ENCODE peak calls at places on chromosomes 11 and 22, in nine cellular contexts. One of them, this sample, is unnamed.

GRCh38 chr22:38968801-38969200 is 11.4 kb downstream of the APOBEC3A start:
- DNase-seq in GM12891: no peak
- DNase-seq in MV-4-11: no peak
- DNase-seq in DMS153: no peak
- DNase-seq in stimulated activated CD8-positive, alpha-beta memory T cell treated with anti-CD3 and anti-CD28 coated beads, Interleukin-4, amount 100 ng/mL, for 24 hours: no peak
- DNase-seq in effector CD4-positive, alpha-beta T cell: no peak
- DNase-seq in activated CD4-positive, alpha-beta T cell treated with anti-CD3 and anti-CD28 coated beads for 36 hours: no peak
- DNase-seq in GM23248: no peak
- DNase-seq in naive thymus-derived CD8-positive, alpha-beta T cell: no peak
- DNase-seq in this sample: no peak

GRCh38 chr11:13118194-13118593 is 109.1 kb downstream of the RASSF10 start:
- DNase-seq in GM23248: peak; percentile 94
- DNase-seq in MV-4-11: no peak
- DNase-seq in stimulated activated CD8-positive, alpha-beta memory T cell treated with anti-CD3 and anti-CD28 coated beads, Interleukin-4, amount 100 ng/mL, for 24 hours: no peak
- DNase-seq in DMS153: no peak
- DNase-seq in naive thymus-derived CD8-positive, alpha-beta T cell: no peak
- DNase-seq in effector CD4-positive, alpha-beta T cell: no peak
- DNase-seq in GM12891: no peak
- DNase-seq in activated CD4-positive, alpha-beta T cell treated with anti-CD3 and anti-CD28 coated beads for 36 hours: no peak
- DNase-seq in this sample: no peak

GRCh38 chr11:16611395-16612233 is 126.8 kb upstream of the C11orf58 start:
- DNase-seq in effector CD4-positive, alpha-beta T cell: no peak
- DNase-seq in MV-4-11: no peak
- DNase-seq in DMS153: peak; percentile 89
- DNase-seq in GM23248: no peak
- DNase-seq in activated CD4-positive, alpha-beta T cell treated with anti-CD3 and anti-CD28 coated beads for 36 hours: no peak
- DNase-seq in GM12891: no peak
- DNase-seq in stimulated activated CD8-positive, alpha-beta memory T cell treated with anti-CD3 and anti-CD28 coated beads, Interleukin-4, amount 100 ng/mL, for 24 hours: no peak
- DNase-seq in naive thymus-derived CD8-positive, alpha-beta T cell: no peak
- DNase-seq in this sample: no peak

GRCh38 chr11:69440876-69441275 is 40.6 kb upstream of the LINC01488 start:
- DNase-seq in stimulated activated CD8-positive, alpha-beta memory T cell treated with anti-CD3 and anti-CD28 coated beads, Interleukin-4, amount 100 ng/mL, for 24 hours: no peak
- DNase-seq in MV-4-11: no peak
- DNase-seq in effector CD4-positive, alpha-beta T cell: no peak
- DNase-seq in GM12891: no peak
- DNase-seq in DMS153: no peak
- DNase-seq in naive thymus-derived CD8-positive, alpha-beta T cell: no peak
- DNase-seq in activated CD4-positive, alpha-beta T cell treated with anti-CD3 and anti-CD28 coated beads for 36 hours: no peak
- DNase-seq in GM23248: no peak
- DNase-seq in this sample: no peak

GRCh38 chr22:18147791-18148507 is 2.0 kb upstream of the USP18 start:
- DNase-seq in GM12891: no peak
- DNase-seq in stimulated activated CD8-positive, alpha-beta memory T cell treated with anti-CD3 and anti-CD28 coated beads, Interleukin-4, amount 100 ng/mL, for 24 hours: no peak
- DNase-seq in GM23248: no peak
- DNase-seq in activated CD4-positive, alpha-beta T cell treated with anti-CD3 and anti-CD28 coated beads for 36 hours: no peak
- DNase-seq in naive thymus-derived CD8-positive, alpha-beta T cell: no peak
- DNase-seq in effector CD4-positive, alpha-beta T cell: no peak
- DNase-seq in MV-4-11: peak; percentile 29
- DNase-seq in DMS153: no peak
- DNase-seq in this sample: no peak

GRCh38 chr11:61907282-61907681 is 10.1 kb downstream of the RAB3IL1 start:
- DNase-seq in MV-4-11: no peak
- DNase-seq in DMS153: no peak
- DNase-seq in stimulated activated CD8-positive, alpha-beta memory T cell treated with anti-CD3 and anti-CD28 coated beads, Interleukin-4, amount 100 ng/mL, for 24 hours: no peak
- DNase-seq in naive thymus-derived CD8-positive, alpha-beta T cell: no peak
- DNase-seq in activated CD4-positive, alpha-beta T cell treated with anti-CD3 and anti-CD28 coated beads for 36 hours: no peak
- DNase-seq in GM12891: no peak
- DNase-seq in effector CD4-positive, alpha-beta T cell: no peak
- DNase-seq in GM23248: no peak
- DNase-seq in this sample: no peak

GRCh38 chr11:61618991-61619390 is 38.1 kb upstream of the SYT7 start:
- DNase-seq in effector CD4-positive, alpha-beta T cell: no peak
- DNase-seq in DMS153: no peak
- DNase-seq in naive thymus-derived CD8-positive, alpha-beta T cell: no peak
- DNase-seq in activated CD4-positive, alpha-beta T cell treated with anti-CD3 and anti-CD28 coated beads for 36 hours: no peak
- DNase-seq in MV-4-11: no peak
- DNase-seq in GM23248: no peak
- DNase-seq in stimulated activated CD8-positive, alpha-beta memory T cell treated with anti-CD3 and anti-CD28 coated beads, Interleukin-4, amount 100 ng/mL, for 24 hours: no peak
- DNase-seq in GM12891: no peak
- DNase-seq in this sample: no peak

GRCh38 chr11:43845816-43846215 is 34.8 kb upstream of the ALKBH3 start:
- DNase-seq in effector CD4-positive, alpha-beta T cell: no peak
- DNase-seq in MV-4-11: no peak
- DNase-seq in stimulated activated CD8-positive, alpha-beta memory T cell treated with anti-CD3 and anti-CD28 coated beads, Interleukin-4, amount 100 ng/mL, for 24 hours: no peak
- DNase-seq in activated CD4-positive, alpha-beta T cell treated with anti-CD3 and anti-CD28 coated beads for 36 hours: no peak
- DNase-seq in GM23248: peak; percentile 21
- DNase-seq in naive thymus-derived CD8-positive, alpha-beta T cell: no peak
- DNase-seq in DMS153: no peak
- DNase-seq in GM12891: no peak
- DNase-seq in this sample: no peak

GRCh38 chr11:57214494-57214893 is 22.6 kb downstream of the APLNR start:
- DNase-seq in GM12891: no peak
- DNase-seq in DMS153: no peak
- DNase-seq in GM23248: peak; percentile 91
- DNase-seq in activated CD4-positive, alpha-beta T cell treated with anti-CD3 and anti-CD28 coated beads for 36 hours: no peak
- DNase-seq in stimulated activated CD8-positive, alpha-beta memory T cell treated with anti-CD3 and anti-CD28 coated beads, Interleukin-4, amount 100 ng/mL, for 24 hours: no peak
- DNase-seq in effector CD4-positive, alpha-beta T cell: no peak
- DNase-seq in MV-4-11: no peak
- DNase-seq in naive thymus-derived CD8-positive, alpha-beta T cell: no peak
- DNase-seq in this sample: no peak

GRCh38 chr11:69297926-69298777 is 4.2 kb downstream of the MYEOV start:
- DNase-seq in stimulated activated CD8-positive, alpha-beta memory T cell treated with anti-CD3 and anti-CD28 coated beads, Interleukin-4, amount 100 ng/mL, for 24 hours: no peak
- DNase-seq in DMS153: no peak
- DNase-seq in naive thymus-derived CD8-positive, alpha-beta T cell: peak; percentile 71
- DNase-seq in MV-4-11: peak; percentile 96
- DNase-seq in activated CD4-positive, alpha-beta T cell treated with anti-CD3 and anti-CD28 coated beads for 36 hours: peak; percentile 37
- DNase-seq in GM23248: peak; percentile 86
- DNase-seq in GM12891: peak; percentile 74
- DNase-seq in effector CD4-positive, alpha-beta T cell: peak; percentile 31
- DNase-seq in this sample: peak; percentile 16

GRCh38 chr11:112249871-112250590 is 10.6 kb downstream of the PLET1 start:
- DNase-seq in MV-4-11: no peak
- DNase-seq in stimulated activated CD8-positive, alpha-beta memory T cell treated with anti-CD3 and anti-CD28 coated beads, Interleukin-4, amount 100 ng/mL, for 24 hours: no peak
- DNase-seq in activated CD4-positive, alpha-beta T cell treated with anti-CD3 and anti-CD28 coated beads for 36 hours: no peak
- DNase-seq in effector CD4-positive, alpha-beta T cell: no peak
- DNase-seq in GM23248: peak; percentile 12
- DNase-seq in naive thymus-derived CD8-positive, alpha-beta T cell: no peak
- DNase-seq in GM12891: no peak
- DNase-seq in DMS153: no peak
- DNase-seq in this sample: no peak

GRCh38 chr11:115005663-115006062 is 327.3 kb downstream of the NXPE2 start:
- DNase-seq in effector CD4-positive, alpha-beta T cell: no peak
- DNase-seq in DMS153: no peak
- DNase-seq in stimulated activated CD8-positive, alpha-beta memory T cell treated with anti-CD3 and anti-CD28 coated beads, Interleukin-4, amount 100 ng/mL, for 24 hours: no peak
- DNase-seq in MV-4-11: no peak
- DNase-seq in activated CD4-positive, alpha-beta T cell treated with anti-CD3 and anti-CD28 coated beads for 36 hours: no peak
- DNase-seq in GM23248: no peak
- DNase-seq in naive thymus-derived CD8-positive, alpha-beta T cell: no peak
- DNase-seq in GM12891: no peak
- DNase-seq in this sample: no peak

GRCh38 chr22:20773793-20774212 is at the start of gene SERPIND1:
- DNase-seq in effector CD4-positive, alpha-beta T cell: no peak
- DNase-seq in GM12891: no peak
- DNase-seq in stimulated activated CD8-positive, alpha-beta memory T cell treated with anti-CD3 and anti-CD28 coated beads, Interleukin-4, amount 100 ng/mL, for 24 hours: no peak
- DNase-seq in activated CD4-positive, alpha-beta T cell treated with anti-CD3 and anti-CD28 coated beads for 36 hours: no peak
- DNase-seq in DMS153: no peak
- DNase-seq in naive thymus-derived CD8-positive, alpha-beta T cell: no peak
- DNase-seq in MV-4-11: no peak
- DNase-seq in GM23248: no peak
- DNase-seq in this sample: no peak

GRCh38 chr11:43403357-43404231 is 44.9 kb downstream of the TTC17 start:
- DNase-seq in GM12891: no peak
- DNase-seq in GM23248: no peak
- DNase-seq in naive thymus-derived CD8-positive, alpha-beta T cell: no peak
- DNase-seq in stimulated activated CD8-positive, alpha-beta memory T cell treated with anti-CD3 and anti-CD28 coated beads, Interleukin-4, amount 100 ng/mL, for 24 hours: no peak
- DNase-seq in DMS153: no peak
- DNase-seq in effector CD4-positive, alpha-beta T cell: no peak
- DNase-seq in MV-4-11: peak; percentile 1
- DNase-seq in activated CD4-positive, alpha-beta T cell treated with anti-CD3 and anti-CD28 coated beads for 36 hours: no peak
- DNase-seq in this sample: no peak

GRCh38 chr11:65391007-65391406 is 4.6 kb downstream of the FRMD8 start:
- DNase-seq in activated CD4-positive, alpha-beta T cell treated with anti-CD3 and anti-CD28 coated beads for 36 hours: no peak
- DNase-seq in GM12891: no peak
- DNase-seq in naive thymus-derived CD8-positive, alpha-beta T cell: no peak
- DNase-seq in effector CD4-positive, alpha-beta T cell: no peak
- DNase-seq in GM23248: peak; percentile 67
- DNase-seq in DMS153: no peak
- DNase-seq in stimulated activated CD8-positive, alpha-beta memory T cell treated with anti-CD3 and anti-CD28 coated beads, Interleukin-4, amount 100 ng/mL, for 24 hours: no peak
- DNase-seq in MV-4-11: no peak
- DNase-seq in this sample: no peak

GRCh38 chr11:46333129-46333947 is 13.9 kb upstream of the DGKZ start:
- DNase-seq in naive thymus-derived CD8-positive, alpha-beta T cell: no peak
- DNase-seq in DMS153: no peak
- DNase-seq in MV-4-11: peak; percentile 21
- DNase-seq in GM12891: no peak
- DNase-seq in effector CD4-positive, alpha-beta T cell: no peak
- DNase-seq in stimulated activated CD8-positive, alpha-beta memory T cell treated with anti-CD3 and anti-CD28 coated beads, Interleukin-4, amount 100 ng/mL, for 24 hours: no peak
- DNase-seq in GM23248: peak; percentile 48
- DNase-seq in activated CD4-positive, alpha-beta T cell treated with anti-CD3 and anti-CD28 coated beads for 36 hours: peak; percentile 59
- DNase-seq in this sample: no peak

GRCh38 chr11:110479070-110479444 is 49.3 kb downstream of the FDX1 start:
- DNase-seq in GM12891: no peak
- DNase-seq in DMS153: no peak
- DNase-seq in activated CD4-positive, alpha-beta T cell treated with anti-CD3 and anti-CD28 coated beads for 36 hours: no peak
- DNase-seq in GM23248: no peak
- DNase-seq in effector CD4-positive, alpha-beta T cell: no peak
- DNase-seq in naive thymus-derived CD8-positive, alpha-beta T cell: no peak
- DNase-seq in stimulated activated CD8-positive, alpha-beta memory T cell treated with anti-CD3 and anti-CD28 coated beads, Interleukin-4, amount 100 ng/mL, for 24 hours: no peak
- DNase-seq in MV-4-11: peak; percentile 90
- DNase-seq in this sample: no peak

GRCh38 chr11:103953797-103954495 is 82.5 kb upstream of the DDI1 start:
- DNase-seq in effector CD4-positive, alpha-beta T cell: no peak
- DNase-seq in stimulated activated CD8-positive, alpha-beta memory T cell treated with anti-CD3 and anti-CD28 coated beads, Interleukin-4, amount 100 ng/mL, for 24 hours: no peak
- DNase-seq in MV-4-11: no peak
- DNase-seq in GM23248: no peak
- DNase-seq in naive thymus-derived CD8-positive, alpha-beta T cell: no peak
- DNase-seq in GM12891: no peak
- DNase-seq in DMS153: no peak
- DNase-seq in activated CD4-positive, alpha-beta T cell treated with anti-CD3 and anti-CD28 coated beads for 36 hours: no peak
- DNase-seq in this sample: no peak

GRCh38 chr22:32957093-32957835 is 100.9 kb downstream of the SYN3 start:
- DNase-seq in stimulated activated CD8-positive, alpha-beta memory T cell treated with anti-CD3 and anti-CD28 coated beads, Interleukin-4, amount 100 ng/mL, for 24 hours: no peak
- DNase-seq in GM12891: no peak
- DNase-seq in MV-4-11: no peak
- DNase-seq in naive thymus-derived CD8-positive, alpha-beta T cell: no peak
- DNase-seq in effector CD4-positive, alpha-beta T cell: no peak
- DNase-seq in GM23248: no peak
- DNase-seq in DMS153: no peak
- DNase-seq in activated CD4-positive, alpha-beta T cell treated with anti-CD3 and anti-CD28 coated beads for 36 hours: no peak
- DNase-seq in this sample: no peak

GRCh38 chr11:68997124-68997994 is 15.7 kb downstream of the MRGPRF start:
- DNase-seq in activated CD4-positive, alpha-beta T cell treated with anti-CD3 and anti-CD28 coated beads for 36 hours: no peak
- DNase-seq in GM12891: no peak
- DNase-seq in MV-4-11: no peak
- DNase-seq in effector CD4-positive, alpha-beta T cell: no peak
- DNase-seq in GM23248: no peak
- DNase-seq in naive thymus-derived CD8-positive, alpha-beta T cell: no peak
- DNase-seq in stimulated activated CD8-positive, alpha-beta memory T cell treated with anti-CD3 and anti-CD28 coated beads, Interleukin-4, amount 100 ng/mL, for 24 hours: no peak
- DNase-seq in DMS153: no peak
- DNase-seq in this sample: no peak